ENCODE peak calls at places on chromosomes 1 and 21, in seven cellular contexts. J is breast epithelium, V is HCT116, R is spleen, G is sigmoid colon, Q is suprapubic skin, S is stomach. A is an unnamed sample.

GRCh38 chr21:46218906-46219590 is 9.5 kb downstream of the LSS start:
- DNase-seq in J (no peak), S (no peak), R (peak), G (peak), Q (peak), V (no peak), A (no peak)

GRCh38 chr1:14606632-14607031 is 8.1 kb downstream of the KAZN start:
- DNase-seq in G (no peak), Q (no peak), S (no peak), R (no peak), V (no peak), J (no peak), A (no peak)

GRCh38 chr21:26107439-26107838 is 63.1 kb downstream of the APP start:
- DNase-seq in V (no peak), J (no peak), S (no peak), G (no peak), Q (no peak), R (no peak), A (no peak)

GRCh38 chr1:151157067-151157531 is 650 bp downstream of the TNFAIP8L2 start:
- DNase-seq in Q (no peak), S (no peak), V (no peak), J (no peak), R (peak), G (peak), A (no peak)

GRCh38 chr21:39630191-39630591 is 17.5 kb downstream of the B3GALT5 start:
- DNase-seq in S (no peak), R (no peak), V (peak), Q (no peak), G (no peak), J (no peak), A (no peak)

GRCh38 chr1:56516539-56517252 is 62.7 kb downstream of the PLPP3 start:
- DNase-seq in J (peak), R (no peak), S (peak), Q (no peak), G (no peak), V (peak), A (no peak)

GRCh38 chr1:6077506-6077905 is 31.8 kb downstream of the KCNAB2 start:
- DNase-seq in G (no peak), S (no peak), Q (no peak), R (no peak), V (no peak), J (no peak), A (no peak)

GRCh38 chr1:119220980-119221379 is 80.5 kb upstream of the WARS2 start:
- DNase-seq in G (no peak), J (no peak), V (no peak), R (no peak), Q (no peak), S (no peak), A (no peak)

GRCh38 chr1:181135462-181135781 is 46.9 kb downstream of the IER5 start:
- DNase-seq in G (no peak), R (no peak), S (no peak), J (no peak), V (no peak), Q (no peak), A (no peak)

GRCh38 chr1:109274533-109275476 is 8.1 kb downstream of the PSRC1 start:
- DNase-seq in S (peak), Q (peak), J (peak), V (peak), G (peak), R (peak), A (no peak)

GRCh38 chr21:41631564-41632461 is 123.9 kb upstream of the TMPRSS2 start:
- DNase-seq in J (peak), G (no peak), Q (no peak), V (no peak), R (no peak), S (peak), A (no peak)

GRCh38 chr1:228007054-228007800 is 429 bp downstream of the WNT3A start:
- DNase-seq in Q (peak), R (peak), J (peak), S (peak), V (no peak), G (peak), A (no peak)

GRCh38 chr21:38236232-38236631 is 20.6 kb upstream of the KCNJ15 start:
- DNase-seq in G (no peak), J (no peak), S (no peak), R (no peak), Q (no peak), V (no peak), A (no peak)

GRCh38 chr21:46205766-46206162 is 21.5 kb upstream of the SPATC1L start:
- DNase-seq in Q (no peak), R (peak), J (no peak), S (no peak), G (no peak), V (no peak), A (no peak)

GRCh38 chr1:162629651-162630050 is 2.6 kb upstream of the DDR2 start:
- DNase-seq in G (no peak), S (no peak), R (no peak), J (no peak), V (no peak), Q (no peak), A (no peak)

GRCh38 chr1:217076902-217077301 is 353.7 kb upstream of the ESRRG start:
- DNase-seq in J (peak), R (no peak), Q (no peak), S (no peak), V (no peak), G (no peak), A (no peak)

GRCh38 chr1:156276966-156277381 is 5.7 kb downstream of the SMG5 start:
- DNase-seq in J (no peak), G (no peak), R (no peak), Q (no peak), V (no peak), S (no peak), A (no peak)

GRCh38 chr1:39331647-39332046 is 127.2 kb downstream of the MACF1 start:
- DNase-seq in R (no peak), V (no peak), J (no peak), Q (no peak), G (no peak), S (no peak), A (no peak)

GRCh38 chr1:221987860-221988520 is 246.1 kb upstream of the DUSP10 start:
- DNase-seq in Q (no peak), V (no peak), J (no peak), S (no peak), R (no peak), G (no peak), A (no peak)

GRCh38 chr1:3011631-3012510 is 9.4 kb upstream of the ACTRT2 start:
- DNase-seq in V (no peak), G (peak), J (no peak), S (no peak), R (peak), Q (no peak), A (no peak)

GRCh38 chr1:237701534-237701933 is 189.2 kb downstream of the ZP4 start:
- DNase-seq in J (no peak), G (no peak), Q (no peak), V (no peak), R (no peak), S (no peak), A (no peak)

GRCh38 chr21:32007461-32007860 is 134.6 kb downstream of the HUNK start:
- DNase-seq in Q (no peak), S (no peak), V (no peak), J (no peak), G (no peak), R (no peak), A (no peak)

GRCh38 chr1:116166655-116167054 is 55.5 kb downstream of the MAB21L3 start:
- DNase-seq in V (no peak), Q (no peak), R (no peak), J (no peak), G (no peak), S (no peak), A (no peak)

GRCh38 chr21:41447356-41447755 is 21.3 kb downstream of the MX1 start:
- DNase-seq in R (peak), G (peak), S (no peak), Q (no peak), J (no peak), V (no peak), A (no peak)

GRCh38 chr1:240399381-240399780 is 212.6 kb downstream of the GREM2 start:
- DNase-seq in V (no peak), S (no peak), G (no peak), Q (no peak), R (no peak), J (no peak), A (no peak)

GRCh38 chr1:23964790-23965740 is 5.4 kb downstream of the PNRC2 start:
- DNase-seq in J (no peak), R (no peak), Q (no peak), G (no peak), V (no peak), S (no peak), A (no peak)

GRCh38 chr1:13732971-13733667 is 33.1 kb downstream of the PRDM2 start:
- DNase-seq in V (no peak), S (no peak), R (no peak), G (no peak), J (no peak), Q (no peak), A (no peak)

GRCh38 chr21:31482460-31482859 is 138.4 kb upstream of the TIAM1 start:
- DNase-seq in Q (no peak), J (no peak), R (no peak), G (no peak), S (no peak), V (no peak), A (no peak)

GRCh38 chr1:12436345-12436658 is 181.7 kb downstream of the DHRS3 start:
- DNase-seq in S (no peak), J (no peak), R (no peak), V (no peak), Q (no peak), G (no peak), A (no peak)

DNA sequence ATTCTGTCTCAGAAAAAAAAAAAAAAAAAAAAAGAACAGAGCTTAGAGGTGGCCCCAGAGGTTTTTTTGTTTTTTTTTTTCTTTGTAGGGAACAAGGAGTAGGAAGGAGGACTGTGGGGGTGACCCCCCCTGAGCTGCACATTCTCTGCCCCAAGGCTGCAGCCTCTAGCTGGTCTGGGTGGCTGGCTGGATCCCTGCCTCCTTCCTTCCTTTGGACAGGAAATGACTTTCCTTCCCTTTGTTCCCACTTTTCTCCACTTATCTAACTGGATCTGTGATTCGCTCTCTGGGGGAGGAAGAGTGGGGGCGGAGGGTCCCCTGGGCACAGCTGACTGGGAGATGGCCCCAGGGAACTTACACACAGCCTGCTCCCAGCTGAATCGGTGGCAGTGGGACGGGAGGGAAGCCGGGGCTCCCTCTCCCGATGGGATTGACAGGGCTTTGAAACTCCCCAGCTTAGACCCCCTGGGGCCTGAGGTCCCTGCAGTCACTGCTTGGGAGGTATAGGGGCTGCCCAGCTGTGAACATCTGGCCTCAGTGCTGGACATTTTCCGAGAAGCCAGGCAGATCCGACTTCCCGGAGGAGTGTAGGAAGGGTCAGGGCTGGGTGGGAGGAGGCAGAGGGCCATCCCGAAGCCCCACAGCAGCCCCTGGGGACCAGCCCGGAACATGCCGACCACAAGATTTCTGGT is 2.1 kb downstream of the FBLIM1 start:
- DNase-seq in Q (no peak), G (peak), S (no peak), V (no peak), R (no peak), J (no peak), A (no peak)
- TF ChIP-seq POLR2AphosphoS5 in Q (no peak), G (no peak), S (peak), V (no peak), R (peak), J (no peak), A (no peak)

DNA sequence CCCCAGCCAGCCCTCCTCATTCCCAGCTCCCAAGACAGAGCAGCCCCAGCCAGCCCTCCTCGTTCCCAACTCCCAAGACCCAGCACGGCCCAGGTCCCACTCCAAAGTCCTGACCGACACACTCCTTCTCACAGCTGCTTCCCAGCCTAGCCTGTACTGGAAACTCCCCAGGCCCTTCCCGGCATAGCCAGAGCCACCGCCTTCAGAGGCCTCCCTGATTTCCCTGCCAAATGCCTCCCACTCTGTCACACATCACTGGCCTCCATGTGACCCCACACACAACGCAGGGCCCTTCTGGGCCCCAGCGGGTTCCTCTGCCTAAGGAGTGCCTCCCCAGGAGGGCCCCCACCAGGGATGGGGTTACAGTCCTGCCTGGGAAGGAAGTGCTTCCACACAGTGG is 2.8 kb downstream of the UBE2J2 start:
- DNase-seq in J (no peak), G (no peak), V (no peak), R (peak), S (no peak), Q (no peak), A (no peak)
- TF ChIP-seq POLR2A in J (no peak), G (no peak), V (no peak), R (no peak), S (no peak), Q (no peak), A (no peak)

GRCh38 chr1:145995148-145995851 is 1.1 kb downstream of the TXNIP start:
- DNase-seq in J (no peak), G (peak), Q (no peak), S (peak), V (no peak), R (no peak), A (no peak)
- TF ChIP-seq POLR2AphosphoS5 in J (no peak), G (no peak), Q (no peak), S (no peak), V (no peak), R (no peak), A (no peak)

GRCh38 chr1:65894738-65895605 is 102.3 kb downstream of the PDE4B start:
- DNase-seq in V (no peak), S (no peak), J (no peak), R (no peak), G (no peak), Q (no peak), A (no peak)
- TF ChIP-seq POLR2A in V (no peak), S (no peak), J (no peak), R (no peak), G (no peak), Q (no peak), A (no peak)

GRCh38 chr1:173353346-173353745 is 123.8 kb upstream of the PRDX6 start:
- DNase-seq in V (no peak), J (no peak), Q (no peak), R (no peak), S (no peak), G (no peak), A (no peak)

GRCh38 chr1:173356211-173356762 is 120.8 kb upstream of the PRDX6 start:
- DNase-seq in V (no peak), S (no peak), J (no peak), Q (no peak), R (no peak), G (no peak), A (peak)

GRCh38 chr1:173360478-173361063 is 116.6 kb upstream of the PRDX6 start:
- DNase-seq in J (no peak), V (no peak), Q (no peak), S (no peak), G (no peak), R (no peak), A (peak)

GRCh38 chr1:173354937-173355280 is 122.2 kb upstream of the PRDX6 start:
- DNase-seq in Q (no peak), R (no peak), J (no peak), S (no peak), V (no peak), G (no peak), A (no peak)

DNA sequence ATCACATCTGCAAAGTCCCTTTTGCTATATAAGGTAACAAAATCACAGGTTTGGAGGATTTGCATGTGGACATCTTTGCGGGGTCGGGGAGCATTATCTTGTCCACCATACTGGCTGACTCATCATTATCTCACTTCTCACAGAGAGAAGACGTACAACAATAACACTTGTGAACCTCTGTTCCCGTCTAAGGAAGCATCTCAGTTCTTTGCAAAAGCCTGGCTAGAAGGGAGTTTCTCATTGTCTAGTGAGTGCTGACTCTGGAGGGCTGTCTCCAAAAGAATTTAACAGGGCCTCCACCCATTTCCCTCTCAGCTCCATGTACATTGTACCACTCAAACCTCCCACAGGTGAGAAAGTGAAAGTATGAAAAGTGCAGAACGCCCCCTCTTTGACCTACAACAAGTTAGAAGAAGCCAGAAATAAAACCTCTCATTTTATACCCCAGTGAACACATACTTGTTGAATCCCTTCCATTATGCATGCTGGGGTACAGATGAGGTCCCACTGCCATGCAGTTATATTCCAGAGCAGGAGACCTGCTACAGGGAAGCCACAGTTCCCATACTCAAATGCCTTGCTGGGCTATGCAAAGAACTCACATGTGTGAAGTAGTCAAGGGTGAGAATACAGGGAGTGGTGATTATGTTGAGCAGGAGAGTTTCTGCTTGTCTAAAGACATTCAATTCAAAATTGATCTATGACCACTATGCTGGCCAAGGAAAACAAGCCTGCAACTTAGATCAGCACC is 121.7 kb upstream of the PRDX6 start:
- DNase-seq in S (no peak), Q (no peak), G (no peak), J (no peak), R (no peak), V (no peak), A (no peak)
- TF ChIP-seq POLR2AphosphoS5 in S (no peak), Q (no peak), G (no peak), J (no peak), R (no peak), V (no peak), A (no peak)

GRCh38 chr1:84810343-84810742 is 82.7 kb downstream of the LPAR3 start:
- DNase-seq in R (no peak), J (no peak), V (no peak), G (no peak), S (no peak), Q (no peak), A (no peak)
- TF ChIP-seq POLR2A in R (no peak), J (no peak), V (no peak), G (no peak), S (no peak), Q (no peak), A (no peak)

GRCh38 chr1:167634435-167634834 is 4.4 kb downstream of the RCSD1 start:
- DNase-seq in J (no peak), V (no peak), Q (no peak), R (no peak), S (no peak), G (no peak), A (no peak)

GRCh38 chr1:167635941-167636340 is 5.9 kb downstream of the RCSD1 start:
- DNase-seq in J (no peak), R (no peak), G (no peak), S (no peak), Q (no peak), V (no peak), A (peak)

GRCh38 chr1:167635233-167635648 is 5.2 kb downstream of the RCSD1 start:
- DNase-seq in G (no peak), J (no peak), V (no peak), R (no peak), S (no peak), Q (no peak), A (no peak)

GRCh38 chr1:167640051-167640450 is 10.0 kb downstream of the RCSD1 start:
- DNase-seq in V (no peak), R (no peak), S (no peak), J (no peak), G (no peak), Q (no peak), A (no peak)

GRCh38 chr1:167638064-167638463 is 8.0 kb downstream of the RCSD1 start:
- DNase-seq in R (no peak), V (no peak), S (no peak), Q (no peak), G (no peak), J (no peak), A (no peak)
- TF ChIP-seq POLR2AphosphoS5 in R (no peak), V (no peak), S (no peak), Q (no peak), G (no peak), J (no peak), A (no peak)

A was measured in vagina.